ENCODE peak calls at places on chromosomes 13 and 19, in six cellular contexts. P is cardiac muscle cell, M is AG10803, T is fibroblast of the aortic adventitia, Y is astrocyte of the spinal cord, Z is T-cell. H is an unnamed sample.
A peak's percentile ranks its signal among the peaks of the same experiment; 100 is the strongest.

GRCh38 chr19:3336680-3337523 is 29.5 kb upstream of the NFIC start:
- DNase-seq in P (peak; percentile 92), M (peak; percentile 60), T (peak; percentile 80), Y (peak; percentile 75), Z (no peak), H (peak; percentile 24)

GRCh38 chr13:75985132-75985531 is 349.0 kb downstream of the LMO7 start:
- DNase-seq in P (no peak), M (no peak), T (peak; percentile 7), Y (no peak), Z (no peak), H (no peak)

GRCh38 chr19:49691243-49692101 is 556 bp downstream of the CPT1C start:
- DNase-seq in P (peak; percentile 86), M (peak; percentile 63), T (peak; percentile 72), Y (peak; percentile 73), Z (no peak), H (no peak)

GRCh38 chr13:47628666-47629065 is 372.4 kb downstream of the SUCLA2 start:
- DNase-seq in P (no peak), M (peak; percentile 9), T (peak; percentile 39), Y (peak; percentile 67), Z (no peak), H (no peak)

GRCh38 chr19:55088543-55089265 is 13.0 kb downstream of the EPS8L1 start:
- DNase-seq in P (peak; percentile 72), M (peak; percentile 38), T (peak; percentile 62), Y (peak; percentile 61), Z (peak; percentile 58), H (peak; percentile 59)

GRCh38 chr19:10259162-10259905 is 7.3 kb downstream of the MRPL4 start:
- DNase-seq in P (peak; percentile 87), M (peak; percentile 79), T (peak; percentile 85), Y (peak; percentile 76), Z (peak; percentile 89), H (peak; percentile 88)

GRCh38 chr19:48713864-48714755 is 5.4 kb downstream of the MAMSTR start:
- DNase-seq in P (peak; percentile 100), M (peak; percentile 100), T (peak; percentile 99), Y (peak; percentile 100), Z (peak; percentile 97), H (peak; percentile 99)

GRCh38 chr19:33644284-33644836 is 22.6 kb downstream of the CHST8 start:
- DNase-seq in P (no peak), M (no peak), T (no peak), Y (no peak), Z (no peak), H (no peak)

GRCh38 chr19:5667751-5668271 is 12.5 kb downstream of the MICOS13 start:
- DNase-seq in P (no peak), M (no peak), T (no peak), Y (no peak), Z (no peak), H (no peak)

GRCh38 chr19:55279376-55279772 is 536 bp downstream of the HSPBP1 start:
- DNase-seq in P (no peak), M (no peak), T (no peak), Y (no peak), Z (no peak), H (no peak)

GRCh38 chr19:48480476-48481190 is 11.5 kb downstream of the CYTH2 start:
- DNase-seq in P (peak; percentile 49), M (peak; percentile 39), T (no peak), Y (peak; percentile 53), Z (peak; percentile 37), H (no peak)

GRCh38 chr13:65112123-65113075 is 2117.7 kb downstream of the PCDH9 start:
- DNase-seq in P (no peak), M (peak; percentile 64), T (no peak), Y (peak; percentile 52), Z (no peak), H (no peak)

GRCh38 chr13:51767100-51767499 is 36.9 kb downstream of the DHRS12 start:
- DNase-seq in P (no peak), M (no peak), T (no peak), Y (no peak), Z (no peak), H (no peak)

GRCh38 chr13:23279321-23279720 is 98.5 kb downstream of the SGCG start:
- DNase-seq in P (peak; percentile 17), M (no peak), T (no peak), Y (no peak), Z (no peak), H (no peak)

GRCh38 chr19:33373701-33374405 is at the start of gene CEBPG:
- DNase-seq in P (peak; percentile 73), M (peak; percentile 77), T (peak; percentile 69), Y (peak; percentile 54), Z (no peak), H (no peak)

GRCh38 chr13:32247887-32248286 is 67.3 kb downstream of the ZAR1L start:
- DNase-seq in P (no peak), M (no peak), T (no peak), Y (no peak), Z (no peak), H (no peak)

GRCh38 chr13:30581582-30581981 is 36.1 kb upstream of the USPL1 start:
- DNase-seq in P (peak; percentile 38), M (no peak), T (peak; percentile 45), Y (no peak), Z (no peak), H (peak; percentile 8)

GRCh38 chr19:18541992-18542935 is 1.1 kb downstream of the FKBP8 start:
- DNase-seq in P (no peak), M (no peak), T (no peak), Y (no peak), Z (no peak), H (no peak)

GRCh38 chr19:13788991-13789390 is 6.3 kb upstream of the ZSWIM4 start:
- DNase-seq in P (peak; percentile 86), M (peak; percentile 97), T (peak; percentile 80), Y (peak; percentile 61), Z (peak; percentile 26), H (no peak)

GRCh38 chr19:8001995-8002849 is 3.2 kb downstream of the ELAVL1 start:
- DNase-seq in P (peak; percentile 87), M (peak; percentile 66), T (peak; percentile 73), Y (peak; percentile 82), Z (peak; percentile 36), H (peak; percentile 75)

GRCh38 chr19:34082289-34083077 is 89.8 kb upstream of the LSM14A start:
- DNase-seq in P (no peak), M (peak; percentile 0), T (no peak), Y (no peak), Z (no peak), H (no peak)

GRCh38 chr13:32737111-32737571 is 150.9 kb downstream of the PDS5B start:
- DNase-seq in P (peak; percentile 40), M (peak; percentile 16), T (peak; percentile 61), Y (peak; percentile 44), Z (no peak), H (no peak)

GRCh38 chr19:34263745-34264237 is 9.4 kb downstream of the GARRE1 start:
- DNase-seq in P (no peak), M (no peak), T (no peak), Y (no peak), Z (no peak), H (peak; percentile 36)

GRCh38 chr13:26718146-26718545 is 42.4 kb downstream of the GPR12 start:
- DNase-seq in P (no peak), M (no peak), T (no peak), Y (no peak), Z (no peak), H (no peak)

GRCh38 chr19:50780753-50781480 is 9.3 kb upstream of the ACP4 start:
- DNase-seq in P (no peak), M (no peak), T (no peak), Y (no peak), Z (no peak), H (no peak)

GRCh38 chr19:12913871-12914690 is 5.0 kb downstream of the SYCE2 start:
- DNase-seq in P (peak; percentile 75), M (peak; percentile 67), T (no peak), Y (no peak), Z (peak; percentile 69), H (peak; percentile 49)

GRCh38 chr13:35995136-35995535 is 136.0 kb downstream of the DCLK1 start:
- DNase-seq in P (peak; percentile 27), M (peak; percentile 38), T (peak; percentile 66), Y (no peak), Z (no peak), H (no peak)

H was measured in HepG2.